ENCODE peak calls at places on chromosome 12, in eight cellular contexts. B, T, E, M, O, Z, K and V are unnamed samples.

GRCh38 chr12:31300783-31301182 is 25.2 kb downstream of the SINHCAF start:
- DNase-seq in B (no peak), T (no peak), E (no peak), M (no peak), O (no peak), Z (no peak), K (no peak), V (no peak)

GRCh38 chr12:4579305-4580097 is 17.5 kb downstream of the DYRK4 start:
- DNase-seq in B (peak), T (no peak), E (no peak), M (peak), O (peak), Z (no peak), K (no peak), V (peak)

GRCh38 chr12:754871-755562 is 2.6 kb downstream of the WNK1 start:
- DNase-seq in B (peak), T (no peak), E (no peak), M (no peak), O (peak), Z (no peak), K (peak), V (no peak)

GRCh38 chr12:109567296-109567695 is 6.0 kb downstream of the MMAB start:
- DNase-seq in B (no peak), T (no peak), E (no peak), M (no peak), O (no peak), Z (no peak), K (no peak), V (no peak)

GRCh38 chr12:120620624-120621023 is 19.8 kb upstream of the CABP1 start:
- DNase-seq in B (no peak), T (no peak), E (no peak), M (peak), O (no peak), Z (no peak), K (no peak), V (no peak)

GRCh38 chr12:53712059-53712643 is 15.1 kb downstream of the CALCOCO1 start:
- DNase-seq in B (no peak), T (no peak), E (no peak), M (no peak), O (no peak), Z (no peak), K (no peak), V (peak)

GRCh38 chr12:75759842-75760260 is 248.4 kb upstream of the KRR1 start:
- DNase-seq in B (no peak), T (no peak), E (no peak), M (no peak), O (peak), Z (no peak), K (no peak), V (no peak)

GRCh38 chr12:18696971-18697602 is 40.7 kb downstream of the PLCZ1 start:
- DNase-seq in B (no peak), T (no peak), E (no peak), M (no peak), O (peak), Z (no peak), K (no peak), V (no peak)

GRCh38 chr12:116196752-116197718 is 80.5 kb downstream of the MED13L start:
- DNase-seq in B (no peak), T (no peak), E (no peak), M (peak), O (no peak), Z (no peak), K (no peak), V (no peak)

GRCh38 chr12:124786065-124786964 is 77.3 kb downstream of the SCARB1 start:
- DNase-seq in B (peak), T (no peak), E (no peak), M (peak), O (peak), Z (no peak), K (no peak), V (peak)

GRCh38 chr12:54417712-54418440 is 1.2 kb downstream of the ITGA5 start:
- DNase-seq in B (no peak), T (no peak), E (peak), M (no peak), O (peak), Z (no peak), K (no peak), V (peak)

GRCh38 chr12:110317921-110318320 is 36.9 kb downstream of the ATP2A2 start:
- DNase-seq in B (no peak), T (no peak), E (no peak), M (no peak), O (peak), Z (no peak), K (no peak), V (no peak)